ENCODE peak calls at places on chromosomes 6 and 20, in ten cellular contexts. Q, Z, V, Y, F, B, E, L, I and W are unnamed samples. For H3K36me3, the result is how much of the 10 kb centered on the place peaks cover.

GRCh38 chr6:167568407-167569024 is 243.6 kb downstream of the TTLL2 start:
- DNase-seq in B (no peak), V (no peak), Z (no peak), Q (no peak), E (no peak), L (no peak), F (no peak), Y (no peak), I (peak), W (no peak)

GRCh38 chr6:15121443-15121842 is 124.4 kb upstream of the JARID2 start:
- DNase-seq in F (no peak), B (no peak), Z (no peak), I (no peak), L (no peak), E (no peak), Y (no peak), V (no peak), Q (no peak), W (no peak)

GRCh38 chr6:118216751-118217150 is 309.7 kb downstream of the SLC35F1 start:
- DNase-seq in I (no peak), V (no peak), B (peak), L (no peak), Y (no peak), E (peak), F (no peak), Z (no peak), Q (no peak), W (peak)

GRCh38 chr6:75326557-75327258 is 42.1 kb upstream of the TMEM30A start:
- DNase-seq in Y (no peak), L (no peak), V (no peak), I (no peak), Q (peak), B (peak), F (no peak), Z (no peak), E (no peak), W (no peak)

GRCh38 chr20:46307139-46307998 is 929 bp downstream of the CDH22 start:
- DNase-seq in Y (peak), I (peak), E (peak), V (peak), L (peak), Q (peak), B (peak), F (peak), Z (peak), W (peak)

GRCh38 chr6:36596359-36596758 is 2.2 kb downstream of the SRSF3 start:
- DNase-seq in Y (no peak), Z (no peak), B (no peak), Q (no peak), V (peak), I (no peak), E (no peak), F (no peak), L (no peak), W (no peak)

GRCh38 chr6:31727717-31728671 is 1.1 kb downstream of the DDAH2 start:
- DNase-seq in F (no peak), Y (no peak), Z (no peak), L (peak), I (no peak), Q (no peak), E (no peak), V (no peak), B (no peak), W (no peak)

GRCh38 chr6:160203953-160204352 is 54.7 kb downstream of the SLC22A2 start:
- DNase-seq in E (no peak), Q (no peak), Z (no peak), V (no peak), L (no peak), Y (no peak), I (no peak), F (no peak), B (no peak), W (no peak)

GRCh38 chr6:14871196-14871595 is 374.7 kb upstream of the JARID2 start:
- DNase-seq in L (no peak), Z (no peak), Y (no peak), B (peak), Q (no peak), V (no peak), F (no peak), I (no peak), E (no peak), W (no peak)

GRCh38 chr6:18515767-18516166 is 128.6 kb downstream of the RNF144B start:
- DNase-seq in E (no peak), Z (no peak), L (no peak), Q (no peak), F (no peak), B (peak), V (no peak), I (no peak), Y (no peak), W (peak)

GRCh38 chr6:31903957-31904356 is 2.1 kb upstream of the ZBTB12 start:
- DNase-seq in I (no peak), Y (no peak), E (no peak), V (no peak), Q (no peak), B (no peak), L (no peak), F (no peak), Z (no peak), W (no peak)

GRCh38 chr20:45781391-45781931 is 10.2 kb downstream of the WFDC3 start:
- DNase-seq in Q (no peak), Z (no peak), I (no peak), E (peak), L (no peak), F (no peak), V (peak), Y (no peak), B (peak), W (peak)

GRCh38 chr6:5537967-5538366 is 276.7 kb downstream of the FARS2 start:
- DNase-seq in L (no peak), V (no peak), Y (peak), I (no peak), Q (no peak), E (no peak), F (no peak), B (peak), Z (no peak), W (no peak)

GRCh38 chr20:34364013-34364382 is 925 bp downstream of the ITCH start:
- DNase-seq in Z (no peak), B (peak), F (no peak), Y (no peak), I (no peak), Q (no peak), V (no peak), E (no peak), L (no peak), W (peak)

GRCh38 chr6:6843057-6843627 is 254.6 kb downstream of the LY86 start:
- DNase-seq in I (no peak), E (peak), B (peak), F (no peak), V (no peak), Z (no peak), L (no peak), Q (no peak), Y (no peak), W (no peak)

GRCh38 chr6:106315765-106316375 is 9.7 kb downstream of the ATG5 start:
- DNase-seq in I (no peak), V (no peak), Z (no peak), B (peak), Q (no peak), Y (no peak), F (no peak), L (no peak), E (peak), W (no peak)

DNA sequence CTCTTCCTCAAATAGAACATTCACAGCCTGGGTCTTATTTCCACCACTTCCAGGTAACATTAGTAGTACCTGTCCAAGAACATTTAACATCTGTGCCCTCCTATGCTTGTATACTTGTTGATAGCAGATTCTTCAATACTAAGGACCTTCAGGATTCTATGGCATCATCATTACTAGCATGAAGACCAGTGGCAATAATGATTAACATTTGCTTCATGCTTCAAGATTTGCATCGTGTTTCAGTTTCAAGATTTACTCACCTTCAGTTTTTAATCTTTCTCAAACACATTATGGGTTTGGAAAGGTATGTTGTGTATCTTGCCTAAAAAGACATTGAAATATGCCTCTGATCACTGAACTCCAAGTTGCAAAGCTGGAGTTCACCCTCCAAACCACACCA is 412.8 kb upstream of the NRSN1 start:
- DNase-seq in F (no peak), V (no peak), B (no peak), E (no peak), Z (no peak), Q (no peak), Y (no peak), L (no peak), I (no peak), W (no peak)
- H3K36me3 ChIP-seq in F (under half), V (under half), B (under half), E (under half), Z (under half), Q (under half), Y (under half), L (under half), I (under half), W (under half)

GRCh38 chr20:25278636-25279361 is 30.9 kb downstream of the PYGB start:
- DNase-seq in Y (no peak), I (no peak), B (no peak), V (peak), Z (peak), E (no peak), L (peak), F (no peak), Q (no peak), W (no peak)

GRCh38 chr20:25279403-25279802 is 31.5 kb downstream of the PYGB start:
- DNase-seq in B (no peak), Q (no peak), L (no peak), Z (no peak), E (no peak), V (peak), I (no peak), F (no peak), Y (no peak), W (no peak)

GRCh38 chr20:25277051-25277801 is 29.3 kb downstream of the PYGB start:
- DNase-seq in L (peak), B (no peak), F (no peak), Q (no peak), Z (peak), Y (no peak), I (no peak), V (peak), E (no peak), W (no peak)

GRCh38 chr20:25276533-25277050 is 28.7 kb downstream of the PYGB start:
- DNase-seq in B (no peak), Z (peak), Q (no peak), E (no peak), L (peak), V (peak), F (no peak), Y (no peak), I (no peak), W (no peak)

DNA sequence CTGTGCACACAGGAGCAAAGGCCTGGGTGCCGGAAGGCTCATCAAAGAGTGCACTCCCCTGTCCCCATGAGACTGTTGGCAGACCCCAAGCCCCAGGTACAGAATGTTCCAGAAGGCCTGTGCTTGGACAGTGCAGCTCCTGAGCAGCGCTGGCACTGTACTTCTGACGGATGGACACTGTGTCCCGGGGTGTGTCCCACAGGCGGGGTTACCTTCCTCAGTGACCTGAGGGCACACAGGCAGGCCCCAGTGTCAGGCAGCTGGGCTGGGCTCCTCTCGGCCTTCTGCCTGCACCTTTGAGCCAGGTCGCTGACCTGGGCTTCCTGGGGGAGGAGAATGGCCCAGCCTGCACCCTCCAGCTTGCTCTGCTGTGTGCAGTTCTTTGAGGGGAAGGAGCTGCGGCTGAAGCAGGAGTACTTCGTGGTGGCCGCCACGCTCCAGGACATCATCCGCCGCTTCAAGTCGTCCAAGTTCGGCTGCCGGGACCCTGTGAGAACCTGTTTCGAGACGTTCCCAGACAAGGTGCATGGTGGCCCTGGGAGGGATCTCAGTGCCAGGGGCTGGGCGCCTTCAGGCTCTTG is 30.1 kb downstream of the PYGB start:
- DNase-seq in I (no peak), Z (peak), V (peak), Y (no peak), E (no peak), F (no peak), L (peak), B (no peak), Q (no peak), W (no peak)
- H3K36me3 ChIP-seq in I (under half), Z (under half), V (under half), Y (under half), E (half or more), F (under half), L (half or more), B (half or more), Q (half or more), W (under half)

GRCh38 chr6:158609455-158610155 is 34.9 kb downstream of the DYNLT1 start:
- DNase-seq in F (no peak), L (no peak), E (no peak), I (peak), Q (no peak), Z (no peak), B (no peak), V (no peak), Y (no peak), W (no peak)
- H3K36me3 ChIP-seq in F (under half), L (under half), E (under half), I (under half), Q (half or more), Z (under half), B (under half), V (under half), Y (under half), W (half or more)

GRCh38 chr20:53283597-53283996 is 310.0 kb downstream of the ZNF217 start:
- DNase-seq in L (no peak), Z (no peak), E (no peak), Q (no peak), I (no peak), V (no peak), Y (no peak), B (no peak), F (no peak), W (no peak)
- H3K36me3 ChIP-seq in L (under half), Z (under half), E (under half), Q (under half), I (under half), V (under half), Y (under half), B (under half), F (under half), W (under half)

GRCh38 chr20:3911956-3912355 is 22.8 kb downstream of the PANK2 start:
- DNase-seq in B (no peak), Q (no peak), I (peak), Z (no peak), Y (peak), V (peak), F (no peak), E (no peak), L (no peak), W (no peak)

GRCh38 chr20:3915691-3916090 is 26.5 kb downstream of the PANK2 start:
- DNase-seq in Y (no peak), Q (no peak), L (no peak), I (no peak), B (no peak), F (no peak), V (no peak), Z (no peak), E (no peak), W (no peak)

GRCh38 chr20:3916347-3916746 is 27.2 kb downstream of the PANK2 start:
- DNase-seq in E (no peak), Q (no peak), V (no peak), B (no peak), I (no peak), Y (no peak), L (no peak), Z (no peak), F (no peak), W (no peak)

GRCh38 chr20:3910868-3911267 is 21.7 kb downstream of the PANK2 start:
- DNase-seq in E (no peak), Z (no peak), Q (no peak), F (no peak), L (no peak), Y (peak), I (no peak), V (no peak), B (no peak), W (no peak)

GRCh38 chr20:3914446-3914845 is 25.3 kb downstream of the PANK2 start:
- DNase-seq in V (no peak), F (no peak), E (no peak), Y (no peak), Q (no peak), L (no peak), B (no peak), I (no peak), Z (no peak), W (no peak)
- H3K36me3 ChIP-seq in V (under half), F (under half), E (under half), Y (under half), Q (half or more), L (half or more), B (under half), I (under half), Z (under half), W (half or more)

GRCh38 chr20:51628533-51629398 is 86.2 kb upstream of the NFATC2 start:
- DNase-seq in L (no peak), Y (peak), F (no peak), B (peak), Q (no peak), E (no peak), Z (no peak), I (no peak), V (no peak), W (no peak)
- H3K36me3 ChIP-seq in L (under half), Y (under half), F (under half), B (under half), Q (under half), E (under half), Z (under half), I (under half), V (under half), W (under half)

GRCh38 chr6:26646074-26646473 is 13.5 kb downstream of the ZNF322 start:
- DNase-seq in Y (no peak), L (no peak), E (no peak), Q (no peak), V (no peak), B (no peak), I (no peak), Z (no peak), F (no peak), W (no peak)
- H3K36me3 ChIP-seq in Y (under half), L (under half), E (under half), Q (half or more), V (under half), B (under half), I (under half), Z (under half), F (under half), W (under half)

GRCh38 chr6:35532141-35532540 is 19.4 kb upstream of the TULP1 start:
- DNase-seq in V (no peak), L (no peak), Z (no peak), E (no peak), B (no peak), F (no peak), Q (no peak), I (no peak), Y (no peak), W (no peak)
- H3K36me3 ChIP-seq in V (under half), L (under half), Z (under half), E (under half), B (under half), F (under half), Q (under half), I (under half), Y (under half), W (under half)